ENCODE peak calls at places on chromosomes 11 and 22, in eight cellular contexts. H is stimulated activated CD8-positive, alpha-beta memory T cell treated with anti-CD3 and anti-CD28 coated beads, Interleukin-2, amount 100 ng/mL, for 48 hours; E is fibroblast of the conjunctiva; Y is KBM-7; X is stimulated activated CD4-positive, alpha-beta T cell treated with anti-CD3 and anti-CD28 coated beads, Interleukin-2, amount 100 ng/mL, for 48 hours; D is Ammon's horn; Z is astrocyte of the spinal cord; A is NCI-H1417 treated with DMSO at 0.1 percent for 48 hours. G is an unnamed sample.

GRCh38 chr11:121418625-121419114 is 33.4 kb upstream of the SORL1 start:
- DNase-seq in H (no peak), E (no peak), Y (peak), X (no peak), D (peak), Z (no peak), A (no peak), G (no peak)

GRCh38 chr22:50504245-50505211 is 3.0 kb downstream of the LMF2 start:
- DNase-seq in H (no peak), E (no peak), Y (no peak), X (no peak), D (no peak), Z (no peak), A (no peak), G (no peak)

GRCh38 chr11:32233276-32233675 is 142.4 kb downstream of the RCN1 start:
- DNase-seq in H (no peak), E (no peak), Y (no peak), X (no peak), D (no peak), Z (no peak), A (no peak), G (no peak)

GRCh38 chr11:69138265-69138664 is 17.5 kb upstream of the SMIM38 start:
- DNase-seq in H (no peak), E (peak), Y (no peak), X (no peak), D (no peak), Z (peak), A (no peak), G (no peak)

GRCh38 chr11:22273781-22274180 is 64.4 kb upstream of the SLC17A6 start:
- DNase-seq in H (no peak), E (no peak), Y (no peak), X (no peak), D (no peak), Z (no peak), A (no peak), G (no peak)

GRCh38 chr11:72349616-72350218 is 84.6 kb downstream of the CLPB start:
- DNase-seq in H (no peak), E (no peak), Y (no peak), X (no peak), D (no peak), Z (no peak), A (no peak), G (no peak)

GRCh38 chr11:111772535-111772934 is 6.3 kb upstream of the PPP2R1B start:
- DNase-seq in H (no peak), E (no peak), Y (no peak), X (no peak), D (no peak), Z (no peak), A (no peak), G (no peak)

GRCh38 chr11:10623797-10624761 is 55.6 kb upstream of the LYVE1 start:
- DNase-seq in H (no peak), E (no peak), Y (peak), X (no peak), D (peak), Z (peak), A (no peak), G (peak)

GRCh38 chr22:49358041-49358440 is 469.6 kb downstream of the BRD1 start:
- DNase-seq in H (no peak), E (no peak), Y (no peak), X (no peak), D (no peak), Z (no peak), A (no peak), G (no peak)

GRCh38 chr11:73237471-73238290 is 19.6 kb downstream of the P2RY2 start:
- DNase-seq in H (no peak), E (no peak), Y (no peak), X (no peak), D (no peak), Z (peak), A (no peak), G (no peak)

GRCh38 chr11:46392421-46393230 is 1.1 kb upstream of the CHRM4 start:
- DNase-seq in H (peak), E (peak), Y (peak), X (peak), D (peak), Z (peak), A (no peak), G (peak)

GRCh38 chr11:13336246-13336873 is 58.8 kb downstream of the BMAL1 start:
- DNase-seq in H (no peak), E (no peak), Y (no peak), X (no peak), D (no peak), Z (peak), A (no peak), G (no peak)

GRCh38 chr11:2862395-2862949 is 23.1 kb downstream of the CDKN1C start:
- DNase-seq in H (no peak), E (no peak), Y (no peak), X (no peak), D (no peak), Z (no peak), A (no peak), G (no peak)

GRCh38 chr11:10005955-10006525 is 288.0 kb downstream of the SBF2 start:
- DNase-seq in H (no peak), E (no peak), Y (no peak), X (no peak), D (no peak), Z (no peak), A (no peak), G (no peak)

GRCh38 chr11:118996926-118997626 is 862 bp upstream of the CENATAC start:
- DNase-seq in H (no peak), E (no peak), Y (peak), X (peak), D (peak), Z (peak), A (peak), G (peak)

GRCh38 chr11:129230006-129230405 is 37.9 kb upstream of the ARHGAP32 start:
- DNase-seq in H (no peak), E (no peak), Y (no peak), X (no peak), D (peak), Z (peak), A (no peak), G (no peak)

GRCh38 chr11:31240340-31240904 is 129.1 kb downstream of the DCDC1 start:
- DNase-seq in H (no peak), E (peak), Y (peak), X (no peak), D (peak), Z (peak), A (no peak), G (no peak)

GRCh38 chr22:29722587-29722986 is 2.8 kb downstream of the CABP7 start:
- DNase-seq in H (no peak), E (no peak), Y (no peak), X (no peak), D (no peak), Z (no peak), A (no peak), G (no peak)

GRCh38 chr11:106012744-106013143 is 9.3 kb downstream of the MSANTD4 start:
- DNase-seq in H (no peak), E (no peak), Y (no peak), X (no peak), D (peak), Z (peak), A (no peak), G (no peak)

GRCh38 chr11:20056109-20057054 is 103.9 kb downstream of the DBX1 start:
- DNase-seq in H (no peak), E (no peak), Y (no peak), X (no peak), D (peak), Z (no peak), A (no peak), G (no peak)

GRCh38 chr22:44180706-44181032 is at the start of gene PARVG:
- DNase-seq in H (no peak), E (no peak), Y (no peak), X (peak), D (peak), Z (no peak), A (no peak), G (peak)

GRCh38 chr11:118215262-118215661 is 9.5 kb downstream of the JAML start:
- DNase-seq in H (no peak), E (no peak), Y (no peak), X (no peak), D (no peak), Z (no peak), A (no peak), G (no peak)

GRCh38 chr11:66723693-66724092 is 5.3 kb downstream of the SPTBN2 start:
- DNase-seq in H (no peak), E (no peak), Y (no peak), X (no peak), D (no peak), Z (no peak), A (no peak), G (no peak)

GRCh38 chr11:77779935-77780334 is 40.6 kb downstream of the RSF1 start:
- DNase-seq in H (no peak), E (peak), Y (no peak), X (no peak), D (no peak), Z (peak), A (no peak), G (no peak)

GRCh38 chr11:91199866-91200265 is 977.0 kb upstream of the CHORDC1 start:
- DNase-seq in H (no peak), E (peak), Y (no peak), X (no peak), D (no peak), Z (peak), A (no peak), G (no peak)

GRCh38 chr11:75572744-75573143 is 10.7 kb downstream of the SERPINH1 start:
- DNase-seq in H (no peak), E (no peak), Y (no peak), X (no peak), D (no peak), Z (no peak), A (no peak), G (no peak)

GRCh38 chr11:93608280-93608862 is 53.1 kb upstream of the CEP295 start:
- DNase-seq in H (no peak), E (no peak), Y (no peak), X (no peak), D (peak), Z (no peak), A (no peak), G (no peak)

GRCh38 chr11:8934735-8935478 is 2.2 kb upstream of the C11orf16 start:
- DNase-seq in H (no peak), E (no peak), Y (no peak), X (no peak), D (no peak), Z (peak), A (no peak), G (no peak)

GRCh38 chr22:46055176-46055850 is 78.4 kb upstream of the WNT7B start:
- DNase-seq in H (no peak), E (no peak), Y (peak), X (no peak), D (no peak), Z (peak), A (no peak), G (no peak)

GRCh38 chr11:130471731-130472433 is 23.4 kb downstream of the ADAMTS15 start:
- DNase-seq in H (no peak), E (no peak), Y (no peak), X (no peak), D (no peak), Z (no peak), A (no peak), G (no peak)

GRCh38 chr11:37450613-37451012 is 852.6 kb upstream of the RAG2 start:
- DNase-seq in H (no peak), E (no peak), Y (peak), X (no peak), D (no peak), Z (no peak), A (no peak), G (no peak)

GRCh38 chr11:77094841-77095365 is 7.7 kb upstream of the OMP start:
- DNase-seq in H (no peak), E (no peak), Y (no peak), X (no peak), D (no peak), Z (no peak), A (no peak), G (no peak)

GRCh38 chr22:44342347-44342956 is 29.7 kb upstream of the SHISAL1 start:
- DNase-seq in H (no peak), E (no peak), Y (no peak), X (no peak), D (no peak), Z (no peak), A (no peak), G (no peak)

GRCh38 chr11:95566151-95566670 is 223.4 kb downstream of the FAM76B start:
- DNase-seq in H (no peak), E (no peak), Y (no peak), X (no peak), D (no peak), Z (no peak), A (no peak), G (no peak)

GRCh38 chr11:58000699-58001098 is 23.0 kb upstream of the OR9Q1 start:
- DNase-seq in H (no peak), E (no peak), Y (no peak), X (no peak), D (no peak), Z (no peak), A (no peak), G (no peak)

GRCh38 chr11:35272391-35272821 is 133.4 kb downstream of the CD44 start:
- DNase-seq in H (peak), E (no peak), Y (no peak), X (peak), D (peak), Z (no peak), A (no peak), G (peak)